ENCODE peak calls at places on chromosomes 6 and 20, in seven cellular contexts. One of them, this sample, is unnamed.

GRCh38 chr6:83461438-83461837 is 30.6 kb upstream of the ME1 start:
- DNase-seq in left ventricle myocardium inferior: no peak
- DNase-seq in HS-27A: no peak
- DNase-seq in HT1080: no peak
- DNase-seq in AG04450: no peak
- DNase-seq in HEK293T: no peak
- DNase-seq in M059J: peak
- DNase-seq in this sample: no peak

GRCh38 chr6:43669050-43669921 is 18.3 kb downstream of the MRPS18A start:
- DNase-seq in left ventricle myocardium inferior: peak
- DNase-seq in HS-27A: no peak
- DNase-seq in HT1080: no peak
- DNase-seq in AG04450: no peak
- DNase-seq in HEK293T: no peak
- DNase-seq in M059J: peak
- DNase-seq in this sample: peak

GRCh38 chr20:63536241-63536977 is 767 bp downstream of the PTK6 start:
- DNase-seq in left ventricle myocardium inferior: no peak
- DNase-seq in HS-27A: no peak
- DNase-seq in HT1080: peak
- DNase-seq in AG04450: no peak
- DNase-seq in HEK293T: no peak
- DNase-seq in M059J: peak
- DNase-seq in this sample: no peak

GRCh38 chr6:85460951-85461805 is 11.3 kb downstream of the NT5E start:
- DNase-seq in left ventricle myocardium inferior: no peak
- DNase-seq in HS-27A: no peak
- DNase-seq in HT1080: peak
- DNase-seq in AG04450: no peak
- DNase-seq in HEK293T: no peak
- DNase-seq in M059J: peak
- DNase-seq in this sample: no peak

GRCh38 chr6:129507846-129508245 is 202.1 kb downstream of the ARHGAP18 start:
- DNase-seq in left ventricle myocardium inferior: no peak
- DNase-seq in HS-27A: no peak
- DNase-seq in HT1080: no peak
- DNase-seq in AG04450: no peak
- DNase-seq in HEK293T: no peak
- DNase-seq in M059J: no peak
- DNase-seq in this sample: no peak

GRCh38 chr6:2036084-2037023 is 209.1 kb downstream of the GMDS start:
- DNase-seq in left ventricle myocardium inferior: no peak
- DNase-seq in HS-27A: no peak
- DNase-seq in HT1080: no peak
- DNase-seq in AG04450: no peak
- DNase-seq in HEK293T: no peak
- DNase-seq in M059J: no peak
- DNase-seq in this sample: no peak

GRCh38 chr6:107620736-107621135 is 130.8 kb downstream of the SOBP start:
- DNase-seq in left ventricle myocardium inferior: no peak
- DNase-seq in HS-27A: no peak
- DNase-seq in HT1080: peak
- DNase-seq in AG04450: no peak
- DNase-seq in HEK293T: no peak
- DNase-seq in M059J: no peak
- DNase-seq in this sample: no peak

GRCh38 chr6:113901482-113901881 is 44.3 kb downstream of the MARCKS start:
- DNase-seq in left ventricle myocardium inferior: no peak
- DNase-seq in HS-27A: no peak
- DNase-seq in HT1080: no peak
- DNase-seq in AG04450: no peak
- DNase-seq in HEK293T: no peak
- DNase-seq in M059J: no peak
- DNase-seq in this sample: no peak

GRCh38 chr6:90146024-90146423 is 150.6 kb downstream of the BACH2 start:
- DNase-seq in left ventricle myocardium inferior: no peak
- DNase-seq in HS-27A: no peak
- DNase-seq in HT1080: no peak
- DNase-seq in AG04450: no peak
- DNase-seq in HEK293T: no peak
- DNase-seq in M059J: no peak
- DNase-seq in this sample: no peak

GRCh38 chr6:136411028-136411329 is 121.3 kb upstream of the BCLAF1 start:
- DNase-seq in left ventricle myocardium inferior: no peak
- DNase-seq in HS-27A: no peak
- DNase-seq in HT1080: no peak
- DNase-seq in AG04450: no peak
- DNase-seq in HEK293T: no peak
- DNase-seq in M059J: no peak
- DNase-seq in this sample: no peak

GRCh38 chr20:36808317-36809257 is 35.0 kb upstream of the DSN1 start:
- DNase-seq in left ventricle myocardium inferior: peak
- DNase-seq in HS-27A: peak
- DNase-seq in HT1080: peak
- DNase-seq in AG04450: peak
- DNase-seq in HEK293T: peak
- DNase-seq in M059J: peak
- DNase-seq in this sample: peak

GRCh38 chr6:161422710-161423109 is 148.8 kb upstream of the AGPAT4 start:
- DNase-seq in left ventricle myocardium inferior: no peak
- DNase-seq in HS-27A: no peak
- DNase-seq in HT1080: no peak
- DNase-seq in AG04450: no peak
- DNase-seq in HEK293T: no peak
- DNase-seq in M059J: peak
- DNase-seq in this sample: no peak

GRCh38 chr6:48511382-48511781 is 400.4 kb upstream of the PTCHD4 start:
- DNase-seq in left ventricle myocardium inferior: no peak
- DNase-seq in HS-27A: no peak
- DNase-seq in HT1080: peak
- DNase-seq in AG04450: no peak
- DNase-seq in HEK293T: no peak
- DNase-seq in M059J: peak
- DNase-seq in this sample: no peak

GRCh38 chr20:58818585-58819285 is 32.0 kb downstream of the GNAS-AS1 start:
- DNase-seq in left ventricle myocardium inferior: no peak
- DNase-seq in HS-27A: peak
- DNase-seq in HT1080: peak
- DNase-seq in AG04450: peak
- DNase-seq in HEK293T: no peak
- DNase-seq in M059J: peak
- DNase-seq in this sample: peak

GRCh38 chr6:47633141-47633540 is 65.2 kb upstream of the ADGRF4 start:
- DNase-seq in left ventricle myocardium inferior: no peak
- DNase-seq in HS-27A: no peak
- DNase-seq in HT1080: peak
- DNase-seq in AG04450: no peak
- DNase-seq in HEK293T: no peak
- DNase-seq in M059J: peak
- DNase-seq in this sample: no peak

GRCh38 chr6:167444602-167445346 is 119.9 kb downstream of the TTLL2 start:
- DNase-seq in left ventricle myocardium inferior: no peak
- DNase-seq in HS-27A: no peak
- DNase-seq in HT1080: no peak
- DNase-seq in AG04450: no peak
- DNase-seq in HEK293T: no peak
- DNase-seq in M059J: no peak
- DNase-seq in this sample: no peak

GRCh38 chr6:167093922-167094432 is 28.9 kb upstream of the CCR6 start:
- DNase-seq in left ventricle myocardium inferior: no peak
- DNase-seq in HS-27A: no peak
- DNase-seq in HT1080: no peak
- DNase-seq in AG04450: no peak
- DNase-seq in HEK293T: no peak
- DNase-seq in M059J: no peak
- DNase-seq in this sample: no peak

GRCh38 chr6:106149472-106150069 is 63.4 kb downstream of the PRDM1 start:
- DNase-seq in left ventricle myocardium inferior: no peak
- DNase-seq in HS-27A: no peak
- DNase-seq in HT1080: no peak
- DNase-seq in AG04450: no peak
- DNase-seq in HEK293T: no peak
- DNase-seq in M059J: no peak
- DNase-seq in this sample: no peak

GRCh38 chr6:3848380-3848779 is 793 bp upstream of the FAM50B start:
- DNase-seq in left ventricle myocardium inferior: no peak
- DNase-seq in HS-27A: no peak
- DNase-seq in HT1080: no peak
- DNase-seq in AG04450: no peak
- DNase-seq in HEK293T: no peak
- DNase-seq in M059J: no peak
- DNase-seq in this sample: no peak

GRCh38 chr6:107657755-107658461 is 166.2 kb downstream of the SCML4 start:
- DNase-seq in left ventricle myocardium inferior: peak
- DNase-seq in HS-27A: no peak
- DNase-seq in HT1080: peak
- DNase-seq in AG04450: peak
- DNase-seq in HEK293T: no peak
- DNase-seq in M059J: peak
- DNase-seq in this sample: peak

GRCh38 chr20:63234693-63235398 is 859 bp upstream of the BIRC7 start:
- DNase-seq in left ventricle myocardium inferior: no peak
- DNase-seq in HS-27A: no peak
- DNase-seq in HT1080: no peak
- DNase-seq in AG04450: no peak
- DNase-seq in HEK293T: no peak
- DNase-seq in M059J: no peak
- DNase-seq in this sample: no peak

GRCh38 chr20:12241065-12241464 is 323.4 kb downstream of the BTBD3 start:
- DNase-seq in left ventricle myocardium inferior: no peak
- DNase-seq in HS-27A: no peak
- DNase-seq in HT1080: no peak
- DNase-seq in AG04450: no peak
- DNase-seq in HEK293T: no peak
- DNase-seq in M059J: peak
- DNase-seq in this sample: no peak

GRCh38 chr6:147586044-147586443 is 77.6 kb downstream of the SAMD5 start:
- DNase-seq in left ventricle myocardium inferior: no peak
- DNase-seq in HS-27A: no peak
- DNase-seq in HT1080: no peak
- DNase-seq in AG04450: no peak
- DNase-seq in HEK293T: no peak
- DNase-seq in M059J: no peak
- DNase-seq in this sample: no peak

GRCh38 chr6:154578004-154578559 is 67.6 kb upstream of the CNKSR3 start:
- DNase-seq in left ventricle myocardium inferior: no peak
- DNase-seq in HS-27A: no peak
- DNase-seq in HT1080: no peak
- DNase-seq in AG04450: no peak
- DNase-seq in HEK293T: no peak
- DNase-seq in M059J: no peak
- DNase-seq in this sample: no peak

GRCh38 chr6:105747823-105748405 is 338.2 kb upstream of the PRDM1 start:
- DNase-seq in left ventricle myocardium inferior: no peak
- DNase-seq in HS-27A: no peak
- DNase-seq in HT1080: no peak
- DNase-seq in AG04450: no peak
- DNase-seq in HEK293T: no peak
- DNase-seq in M059J: no peak
- DNase-seq in this sample: no peak

GRCh38 chr20:58471161-58471834 is 43.9 kb downstream of the APCDD1L start:
- DNase-seq in left ventricle myocardium inferior: peak
- DNase-seq in HS-27A: no peak
- DNase-seq in HT1080: no peak
- DNase-seq in AG04450: no peak
- DNase-seq in HEK293T: no peak
- DNase-seq in M059J: no peak
- DNase-seq in this sample: no peak

GRCh38 chr6:40389176-40389767 is 197.9 kb downstream of the LRFN2 start:
- DNase-seq in left ventricle myocardium inferior: no peak
- DNase-seq in HS-27A: no peak
- DNase-seq in HT1080: no peak
- DNase-seq in AG04450: no peak
- DNase-seq in HEK293T: peak
- DNase-seq in M059J: no peak
- DNase-seq in this sample: no peak

GRCh38 chr6:108563292-108563691 is 2.6 kb downstream of the FOXO3 start:
- DNase-seq in left ventricle myocardium inferior: no peak
- DNase-seq in HS-27A: no peak
- DNase-seq in HT1080: no peak
- DNase-seq in AG04450: no peak
- DNase-seq in HEK293T: no peak
- DNase-seq in M059J: no peak
- DNase-seq in this sample: no peak

GRCh38 chr6:130132286-130132701 is 90.5 kb downstream of the SAMD3 start:
- DNase-seq in left ventricle myocardium inferior: no peak
- DNase-seq in HS-27A: no peak
- DNase-seq in HT1080: no peak
- DNase-seq in AG04450: no peak
- DNase-seq in HEK293T: no peak
- DNase-seq in M059J: no peak
- DNase-seq in this sample: no peak

GRCh38 chr20:22861231-22861980 is 173.7 kb upstream of the SSTR4 start:
- DNase-seq in left ventricle myocardium inferior: no peak
- DNase-seq in HS-27A: peak
- DNase-seq in HT1080: peak
- DNase-seq in AG04450: no peak
- DNase-seq in HEK293T: no peak
- DNase-seq in M059J: peak
- DNase-seq in this sample: no peak

GRCh38 chr20:32585011-32585518 is at the start of gene NOL4L:
- DNase-seq in left ventricle myocardium inferior: peak
- DNase-seq in HS-27A: no peak
- DNase-seq in HT1080: no peak
- DNase-seq in AG04450: no peak
- DNase-seq in HEK293T: peak
- DNase-seq in M059J: peak
- DNase-seq in this sample: no peak

GRCh38 chr6:72650081-72650745 is 28.3 kb downstream of the KCNQ5 start:
- DNase-seq in left ventricle myocardium inferior: no peak
- DNase-seq in HS-27A: no peak
- DNase-seq in HT1080: no peak
- DNase-seq in AG04450: no peak
- DNase-seq in HEK293T: no peak
- DNase-seq in M059J: peak
- DNase-seq in this sample: no peak

GRCh38 chr20:25992146-25992545 is 295.5 kb upstream of the ZNF337 start:
- DNase-seq in left ventricle myocardium inferior: no peak
- DNase-seq in HS-27A: no peak
- DNase-seq in HT1080: no peak
- DNase-seq in AG04450: no peak
- DNase-seq in HEK293T: no peak
- DNase-seq in M059J: no peak
- DNase-seq in this sample: no peak

GRCh38 chr20:44223721-44224120 is 13.2 kb upstream of the OSER1 start:
- DNase-seq in left ventricle myocardium inferior: no peak
- DNase-seq in HS-27A: no peak
- DNase-seq in HT1080: no peak
- DNase-seq in AG04450: no peak
- DNase-seq in HEK293T: no peak
- DNase-seq in M059J: no peak
- DNase-seq in this sample: no peak

GRCh38 chr20:6026051-6026450 is 27.8 kb downstream of the LRRN4 start:
- DNase-seq in left ventricle myocardium inferior: no peak
- DNase-seq in HS-27A: no peak
- DNase-seq in HT1080: peak
- DNase-seq in AG04450: peak
- DNase-seq in HEK293T: no peak
- DNase-seq in M059J: peak
- DNase-seq in this sample: no peak

GRCh38 chr6:112117554-112117953 is 30.2 kb downstream of the FAM229B start:
- DNase-seq in left ventricle myocardium inferior: no peak
- DNase-seq in HS-27A: no peak
- DNase-seq in HT1080: peak
- DNase-seq in AG04450: no peak
- DNase-seq in HEK293T: no peak
- DNase-seq in M059J: peak
- DNase-seq in this sample: no peak

GRCh38 chr20:37757550-37757949 is 63.7 kb downstream of the CTNNBL1 start:
- DNase-seq in left ventricle myocardium inferior: no peak
- DNase-seq in HS-27A: no peak
- DNase-seq in HT1080: no peak
- DNase-seq in AG04450: no peak
- DNase-seq in HEK293T: no peak
- DNase-seq in M059J: no peak
- DNase-seq in this sample: no peak

GRCh38 chr20:35039146-35039545 is 53.5 kb downstream of the TRPC4AP start:
- DNase-seq in left ventricle myocardium inferior: no peak
- DNase-seq in HS-27A: no peak
- DNase-seq in HT1080: no peak
- DNase-seq in AG04450: no peak
- DNase-seq in HEK293T: no peak
- DNase-seq in M059J: peak
- DNase-seq in this sample: no peak

This sample was measured in aorta.